ENCODE peak calls at places on chromosome 4, in four cellular contexts. C is CD8-positive, alpha-beta T cell; F is OCI-LY7; O is endodermal cell. E is an unnamed sample.

GRCh38 chr4:70607454-70607853 is 15.4 kb downstream of the AMBN start:
- DNase-seq in C (no peak), F (no peak), O (no peak), E (no peak)

GRCh38 chr4:90120815-90121214 is 6.4 kb upstream of the CCSER1 start:
- DNase-seq in C (no peak), F (no peak), O (no peak), E (no peak)

GRCh38 chr4:22454955-22455354 is 60.9 kb downstream of the ADGRA3 start:
- DNase-seq in C (no peak), F (no peak), O (no peak), E (peak; percentile 16)

GRCh38 chr4:154609532-154609931 is 2.9 kb downstream of the FGG start:
- DNase-seq in C (no peak), F (no peak), O (no peak), E (no peak)

GRCh38 chr4:85477538-85477937 is 2.6 kb downstream of the ARHGAP24 start:
- DNase-seq in C (no peak), F (no peak), O (no peak), E (no peak)

GRCh38 chr4:153465145-153465544 is 1.0 kb upstream of the TMEM131L start:
- DNase-seq in C (no peak), F (peak; percentile 58), O (no peak), E (no peak)

GRCh38 chr4:128394778-128395177 is 107.2 kb upstream of the PGRMC2 start:
- DNase-seq in C (no peak), F (no peak), O (no peak), E (no peak)

GRCh38 chr4:37219251-37219650 is 25.3 kb upstream of the NWD2 start:
- DNase-seq in C (no peak), F (no peak), O (no peak), E (no peak)

GRCh38 chr4:145388043-145388442 is 93.6 kb upstream of the SMAD1 start:
- DNase-seq in C (no peak), F (peak; percentile 11), O (no peak), E (no peak)

GRCh38 chr4:156638925-156639605 is 332.5 kb downstream of the PDGFC start:
- DNase-seq in C (no peak), F (no peak), O (no peak), E (peak; percentile 62)

GRCh38 chr4:181503800-181504364 is 739.3 kb upstream of the TENM3 start:
- DNase-seq in C (no peak), F (no peak), O (peak; percentile 52), E (no peak)

GRCh38 chr4:87211249-87211952 is 9.0 kb downstream of the KLHL8 start:
- DNase-seq in C (no peak), F (no peak), O (no peak), E (peak; percentile 62)
- H3K4me1 ChIP-seq in C (no peaks in the 10 kb centered on the region), F (peaks cover 9% of the 10 kb centered on the region), O (no peaks in the 10 kb centered on the region), E (peaks cover 22% of the 10 kb centered on the region)

GRCh38 chr4:77859256-77859655 is 3.4 kb upstream of the MRPL1 start:
- DNase-seq in C (no peak), F (no peak), O (no peak), E (no peak)

GRCh38 chr4:77852892-77853495 is 9.6 kb upstream of the MRPL1 start:
- DNase-seq in C (peak; percentile 74), F (peak; percentile 48), O (no peak), E (no peak)

GRCh38 chr4:77861500-77861899 is 1.1 kb upstream of the MRPL1 start:
- DNase-seq in C (no peak), F (peak; percentile 38), O (no peak), E (no peak)

GRCh38 chr4:77854431-77855111 is 8.1 kb upstream of the MRPL1 start:
- DNase-seq in C (no peak), F (no peak), O (no peak), E (no peak)

DNA sequence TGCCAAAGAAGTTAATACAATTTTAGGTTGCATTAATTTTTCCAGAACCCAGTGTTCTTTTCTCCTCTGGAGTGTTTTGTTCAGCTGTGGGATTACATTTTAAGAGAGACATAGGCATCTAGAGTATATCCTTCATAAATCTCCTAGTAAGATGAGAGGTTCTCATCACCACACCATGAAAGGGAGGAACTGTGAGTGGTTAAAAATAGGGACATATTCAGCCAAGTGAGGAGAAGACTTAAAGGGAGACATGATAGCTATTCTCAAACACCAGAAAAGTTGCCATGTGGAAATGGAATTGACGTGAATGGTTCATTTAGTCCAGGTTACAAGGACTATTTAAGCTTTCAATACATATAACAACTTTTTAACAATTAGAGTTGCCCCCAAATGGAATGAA is 6.5 kb upstream of the MRPL1 start:
- DNase-seq in C (no peak), F (no peak), O (no peak), E (no peak)
- H3K4me1 ChIP-seq in C (peaks cover 74% of the 10 kb centered on the region), F (peaks cover 33% of the 10 kb centered on the region), O (no peaks in the 10 kb centered on the region), E (no peaks in the 10 kb centered on the region)

GRCh38 chr4:105674011-105674410 is 34.5 kb downstream of the INTS12 start:
- DNase-seq in C (no peak), F (no peak), O (no peak), E (no peak)
- H3K4me1 ChIP-seq in C (no peaks in the 10 kb centered on the region), F (no peaks in the 10 kb centered on the region), O (no peaks in the 10 kb centered on the region), E (no peaks in the 10 kb centered on the region)

DNA sequence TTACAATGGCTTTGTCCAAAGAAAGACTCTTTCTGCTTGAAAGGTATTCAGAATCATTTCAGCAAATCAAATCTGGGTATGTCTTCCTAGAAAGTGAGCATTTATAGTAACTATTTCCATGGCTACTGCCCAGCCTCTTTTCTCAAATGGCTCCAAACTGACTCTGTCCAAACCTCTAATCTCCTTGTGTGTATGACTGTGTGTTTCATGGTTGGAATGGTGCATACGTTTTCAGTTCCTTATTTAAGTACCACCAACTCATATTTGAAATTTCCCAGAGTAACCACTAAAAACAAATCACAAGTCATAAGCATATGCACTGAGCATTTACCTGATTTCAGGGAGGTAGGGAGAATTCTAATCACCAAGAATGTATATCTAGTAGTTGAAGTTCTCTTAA is 106.0 kb downstream of the TMEM144 start:
- DNase-seq in C (no peak), F (no peak), O (no peak), E (peak; percentile 38)
- H3K4me1 ChIP-seq in C (no peaks in the 10 kb centered on the region), F (no peaks in the 10 kb centered on the region), O (no peaks in the 10 kb centered on the region), E (peaks cover 48% of the 10 kb centered on the region)

GRCh38 chr4:157810137-157810774 is 362.6 kb downstream of the GASK1B start:
- DNase-seq in C (no peak), F (no peak), O (no peak), E (no peak)

GRCh38 chr4:157804986-157805385 is 367.8 kb downstream of the GASK1B start:
- DNase-seq in C (no peak), F (no peak), O (no peak), E (peak; percentile 20)

GRCh38 chr4:157804169-157804543 is 368.7 kb downstream of the GASK1B start:
- DNase-seq in C (no peak), F (no peak), O (no peak), E (no peak)

GRCh38 chr4:157806176-157806575 is 366.6 kb downstream of the GASK1B start:
- DNase-seq in C (no peak), F (no peak), O (no peak), E (peak; percentile 25)

DNA sequence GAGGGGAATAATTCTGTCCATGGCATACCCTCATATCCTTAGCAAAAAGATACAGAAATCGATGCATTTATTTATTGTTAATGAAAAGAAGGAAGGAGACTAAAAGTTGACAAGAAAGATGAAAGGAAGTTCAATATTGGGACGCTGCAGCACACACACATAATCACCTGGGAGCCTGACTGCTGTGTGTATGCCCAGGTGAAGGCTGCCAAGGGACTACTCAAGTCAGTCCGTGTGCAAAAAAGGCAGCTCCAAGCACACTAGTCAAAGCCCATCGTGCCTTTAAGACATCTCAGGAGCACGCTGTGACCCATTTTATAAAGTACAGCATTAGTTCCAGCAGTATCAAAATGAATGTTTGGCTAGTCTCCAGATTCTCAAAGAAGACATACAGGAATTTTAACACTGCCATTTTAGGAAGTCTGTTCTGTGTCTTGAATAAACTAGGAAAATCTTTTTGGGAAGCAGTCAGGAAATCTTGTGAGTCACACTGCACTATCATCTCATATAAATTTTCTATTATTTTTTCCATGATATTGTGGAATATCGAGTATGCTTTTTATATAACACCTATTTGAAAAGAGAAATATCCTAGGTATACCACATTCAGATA is 363.9 kb downstream of the GASK1B start:
- DNase-seq in C (no peak), F (no peak), O (no peak), E (no peak)
- H3K4me1 ChIP-seq in C (no peaks in the 10 kb centered on the region), F (no peaks in the 10 kb centered on the region), O (no peaks in the 10 kb centered on the region), E (no peaks in the 10 kb centered on the region)

DNA sequence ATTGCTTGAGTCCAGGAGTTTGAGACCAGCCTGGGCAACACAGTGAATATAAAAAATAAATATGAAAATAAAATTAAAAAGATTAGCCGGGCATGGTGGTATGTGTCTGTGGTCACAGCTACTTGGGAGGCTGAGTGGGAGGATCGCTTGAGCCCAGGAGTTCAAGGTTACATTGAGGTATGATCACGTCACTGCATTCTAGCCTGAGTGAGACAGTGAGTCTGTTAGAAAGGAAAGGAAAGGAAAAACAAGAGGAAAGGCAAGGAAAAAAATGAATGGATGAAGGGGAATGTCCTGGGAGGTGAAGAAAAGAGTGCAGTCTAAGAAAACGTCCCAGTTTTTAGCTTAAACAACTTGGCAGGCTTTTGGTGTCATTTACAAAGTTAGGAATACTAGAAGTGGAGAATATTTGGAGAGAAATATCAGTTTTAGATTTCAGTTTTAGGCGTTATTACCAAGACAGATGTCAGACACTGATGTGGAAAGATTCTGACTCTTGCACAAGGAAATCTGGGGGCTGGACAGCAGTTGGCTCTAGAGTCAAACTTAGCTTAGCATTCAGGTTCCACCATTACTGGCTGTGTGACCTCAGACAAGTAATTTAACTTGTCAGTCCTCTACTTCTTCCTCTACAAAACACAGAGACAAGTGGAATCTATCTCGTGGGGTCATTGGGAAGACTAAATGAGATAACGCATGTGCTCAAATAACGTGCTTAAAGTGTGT is 139.0 kb downstream of the TSPAN5 start:
- DNase-seq in C (no peak), F (no peak), O (no peak), E (peak; percentile 75)
- H3K4me1 ChIP-seq in C (no peaks in the 10 kb centered on the region), F (peaks cover 9% of the 10 kb centered on the region), O (no peaks in the 10 kb centered on the region), E (peaks cover 63% of the 10 kb centered on the region)

GRCh38 chr4:7202391-7202790 is 10.1 kb downstream of the SORCS2 start:
- DNase-seq in C (no peak), F (no peak), O (no peak), E (peak; percentile 19)
- H3K4me1 ChIP-seq in C (no peaks in the 10 kb centered on the region), F (no peaks in the 10 kb centered on the region), O (peaks cover 5% of the 10 kb centered on the region), E (peaks cover 48% of the 10 kb centered on the region)

E was measured in adipocyte.